ENCODE peak calls at places on chromosomes 4 and X, in seven cellular contexts. K, I, S, D, Q, G and U are unnamed samples.

GRCh38 chr4:159547645-159548308 is 444.9 kb downstream of the RAPGEF2 start:
- DNase-seq in K (no peak), I (peak), S (no peak), D (no peak), Q (no peak), G (no peak), U (no peak)

GRCh38 chrX:19904778-19905367 is 17.5 kb upstream of the SH3KBP1 start:
- DNase-seq in K (no peak), I (peak), S (no peak), D (no peak), Q (no peak), G (peak), U (peak)

GRCh38 chr4:183670251-183670650 is 11.2 kb downstream of the TRAPPC11 start:
- DNase-seq in K (no peak), I (peak), S (no peak), D (no peak), Q (no peak), G (no peak), U (no peak)

GRCh38 chr4:81715335-81715734 is 243.6 kb upstream of the RASGEF1B start:
- DNase-seq in K (no peak), I (no peak), S (no peak), D (no peak), Q (no peak), G (no peak), U (no peak)

GRCh38 chrX:37998586-37999267 is 7.6 kb upstream of the SYTL5 start:
- DNase-seq in K (no peak), I (peak), S (no peak), D (no peak), Q (no peak), G (no peak), U (no peak)

GRCh38 chr4:17027495-17027894 is 129.1 kb upstream of the LDB2 start:
- DNase-seq in K (no peak), I (peak), S (peak), D (no peak), Q (no peak), G (no peak), U (no peak)

GRCh38 chr4:37892641-37893040 is 1.8 kb downstream of the TBC1D1 start:
- DNase-seq in K (no peak), I (no peak), S (no peak), D (no peak), Q (no peak), G (peak), U (peak)

GRCh38 chr4:2934077-2934812 is 29.0 kb downstream of the NOP14 start:
- DNase-seq in K (peak), I (peak), S (no peak), D (peak), Q (peak), G (peak), U (peak)

GRCh38 chrX:50827996-50828395 is 14.0 kb upstream of the SHROOM4 start:
- DNase-seq in K (no peak), I (peak), S (no peak), D (no peak), Q (no peak), G (no peak), U (no peak)

GRCh38 chrX:23720117-23720677 is 22.9 kb downstream of the ACOT9 start:
- DNase-seq in K (no peak), I (no peak), S (no peak), D (no peak), Q (no peak), G (no peak), U (no peak)

GRCh38 chr4:3851211-3851610 is 85.0 kb downstream of the ADRA2C start:
- DNase-seq in K (no peak), I (peak), S (peak), D (no peak), Q (no peak), G (no peak), U (no peak)

DNA sequence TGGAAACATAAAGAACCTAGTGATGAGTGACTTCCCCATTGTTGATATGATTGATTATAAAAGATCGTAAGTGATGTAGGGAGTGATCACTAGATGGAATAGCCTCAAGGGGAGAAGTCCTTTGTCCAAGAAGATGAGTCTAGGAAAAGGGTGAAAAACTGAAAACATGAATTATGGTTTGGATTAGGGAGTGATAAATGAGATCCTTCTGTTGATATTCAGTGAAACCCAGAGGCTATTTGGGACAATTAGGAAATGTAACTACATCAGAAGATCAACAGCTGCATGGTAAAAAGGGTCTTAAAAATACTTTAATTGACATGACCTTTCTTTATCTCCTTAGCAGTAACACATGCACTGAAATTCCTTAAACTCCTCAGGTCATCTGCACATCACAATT is 124.0 kb upstream of the UNC5C start:
- DNase-seq in K (no peak), I (no peak), S (no peak), D (no peak), Q (no peak), G (no peak), U (no peak)
- TF ChIP-seq CTCF in K (no peak), I (no peak), S (no peak), D (no peak), Q (no peak), G (no peak), U (no peak)

GRCh38 chr4:184721254-184721653 is 12.6 kb downstream of the CENPU start:
- DNase-seq in K (no peak), I (no peak), S (no peak), D (no peak), Q (no peak), G (no peak), U (no peak)

GRCh38 chr4:184727430-184727829 is 6.5 kb downstream of the CENPU start:
- DNase-seq in K (no peak), I (no peak), S (no peak), D (no peak), Q (no peak), G (no peak), U (no peak)

GRCh38 chr4:184719407-184719806 is 14.5 kb downstream of the CENPU start:
- DNase-seq in K (no peak), I (no peak), S (no peak), D (no peak), Q (no peak), G (no peak), U (no peak)

DNA sequence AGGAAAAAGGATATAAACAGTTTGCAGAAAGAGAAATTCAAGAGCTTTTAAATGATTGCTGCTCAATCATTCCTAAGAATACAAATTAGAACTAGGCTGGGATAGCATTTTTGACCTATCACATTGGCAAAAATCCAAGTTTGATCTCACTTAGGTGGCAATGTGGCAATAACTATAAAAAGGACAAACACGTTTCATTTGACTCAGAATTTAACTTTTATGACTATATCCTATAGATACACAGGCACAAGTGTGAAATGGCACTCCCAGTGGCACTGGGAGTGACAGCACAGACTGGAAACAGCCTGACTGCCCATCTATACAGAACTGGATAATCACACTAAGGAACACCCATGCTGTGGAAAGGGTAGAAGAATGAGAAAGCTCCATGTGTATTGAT is 11.1 kb downstream of the CENPU start:
- DNase-seq in K (no peak), I (no peak), S (no peak), D (no peak), Q (no peak), G (no peak), U (no peak)
- TF ChIP-seq CTCF in K (no peak), I (no peak), S (no peak), D (no peak), Q (no peak), G (peak), U (no peak)

DNA sequence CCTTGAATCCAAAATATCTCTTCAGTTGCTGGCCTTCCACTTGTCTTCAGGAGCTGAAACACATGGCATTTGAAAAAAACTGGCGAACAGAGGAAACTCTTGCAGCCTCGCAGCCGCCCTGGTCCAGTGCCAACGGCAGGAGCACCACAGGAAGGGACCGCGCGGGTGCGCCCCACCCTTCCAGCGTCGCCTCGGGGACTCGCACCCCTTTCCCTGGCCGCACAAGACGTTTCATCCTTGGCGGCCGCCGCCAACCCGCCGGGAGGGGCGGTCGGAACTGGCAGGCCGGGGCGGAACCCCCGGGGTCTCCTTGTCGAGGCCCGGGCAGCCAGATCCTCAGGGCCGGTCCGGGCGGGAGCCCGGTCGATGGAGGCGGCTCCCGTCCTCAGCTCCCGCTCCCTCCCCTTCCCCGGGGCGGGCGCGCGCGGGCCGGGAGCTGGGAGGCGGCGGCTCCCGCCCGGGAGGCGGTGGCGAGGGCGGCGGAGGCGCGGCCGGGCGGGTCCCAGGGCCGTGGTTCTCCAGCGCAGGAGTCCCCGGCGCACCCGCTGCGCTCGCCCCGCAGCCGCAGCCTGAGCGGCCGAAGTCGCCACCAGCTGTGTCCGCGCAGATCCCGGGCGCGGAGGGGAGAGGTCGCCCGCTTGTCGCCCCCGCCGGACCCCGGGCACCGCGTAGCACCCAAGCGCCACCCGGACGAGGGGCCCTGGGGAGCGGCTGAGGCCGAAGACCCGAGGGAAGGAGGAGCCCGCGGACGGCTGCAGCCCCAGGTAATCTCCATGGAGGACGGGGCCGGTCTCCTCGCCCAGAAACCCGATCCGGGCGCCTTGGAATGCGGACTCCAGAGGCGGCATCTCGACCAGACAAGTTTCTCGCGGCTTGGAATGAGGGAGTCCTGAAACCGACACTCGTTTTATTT is 882 bp upstream of the NDST3 start:
- DNase-seq in K (peak), I (peak), S (peak), D (no peak), Q (peak), G (no peak), U (no peak)
- TF ChIP-seq CTCF in K (no peak), I (no peak), S (no peak), D (no peak), Q (no peak), G (no peak), U (no peak)

DNA sequence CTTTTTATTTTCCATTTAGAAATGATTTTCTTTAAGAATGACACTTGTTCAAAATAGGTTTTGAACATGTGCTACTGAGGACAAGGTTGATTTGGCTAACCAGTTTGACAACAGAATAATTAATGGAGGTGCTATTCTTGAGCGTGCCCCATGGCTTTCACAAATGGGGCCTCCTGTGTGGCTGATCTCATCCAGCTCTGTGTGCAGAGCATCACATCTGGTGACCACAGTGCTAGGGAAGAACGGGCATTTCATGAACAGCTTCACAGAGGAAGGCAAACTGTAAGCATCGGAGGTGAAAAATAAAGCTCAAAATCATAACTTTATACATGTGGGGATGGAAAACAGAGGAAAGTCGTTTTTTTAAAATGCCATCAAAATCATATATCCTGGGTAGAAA is 148.6 kb downstream of the SOWAHB start:
- DNase-seq in K (no peak), I (no peak), S (no peak), D (no peak), Q (no peak), G (no peak), U (no peak)
- TF ChIP-seq CTCF in K (no peak), I (no peak), S (no peak), D (no peak), Q (no peak), G (no peak), U (no peak)

GRCh38 chr4:89300490-89300889 is 7.1 kb downstream of the GPRIN3 start:
- DNase-seq in K (no peak), I (no peak), S (no peak), D (no peak), Q (no peak), G (no peak), U (no peak)

GRCh38 chr4:89300060-89300459 is 7.5 kb downstream of the GPRIN3 start:
- DNase-seq in K (no peak), I (no peak), S (no peak), D (no peak), Q (no peak), G (no peak), U (no peak)

GRCh38 chr4:89298788-89299152 is 8.8 kb downstream of the GPRIN3 start:
- DNase-seq in K (no peak), I (peak), S (no peak), D (no peak), Q (no peak), G (no peak), U (no peak)

GRCh38 chr4:89298160-89298559 is 9.4 kb downstream of the GPRIN3 start:
- DNase-seq in K (no peak), I (no peak), S (no peak), D (no peak), Q (no peak), G (peak), U (no peak)

GRCh38 chr4:89299153-89299789 is 8.3 kb downstream of the GPRIN3 start:
- DNase-seq in K (no peak), I (no peak), S (no peak), D (no peak), Q (no peak), G (no peak), U (no peak)
- TF ChIP-seq CTCF in K (no peak), I (no peak), S (no peak), D (no peak), Q (no peak), G (no peak), U (no peak)